ENCODE peak calls at places on chromosome 1, in nine cellular contexts. L is MCF 10A; P is SW 1271; N is kidney tubule cell; T is IMR-90; U is lower leg skin; K is activated T-helper 1 cell treated with anti-CD3 and anti-CD28 coated beads, Interleukin-12 subunit alpha, Interleukin-12 subunit beta, Interleukin-2, Interleukin-4 antibody, amounts not matched to agents 30 ng/mL and 10 ng/mL and 1 ng/mL, durations not matched to agents 14 hours and 24 hours and 36 hours; B is NCI-H460; F is substantia nigra. D is an unnamed sample.

GRCh38 chr1:65235867-65236805 is 73.2 kb upstream of the DNAJC6 start:
- DNase-seq in K (no peak), F (no peak), N (peak), P (peak), L (peak), U (no peak), T (peak), B (peak), D (no peak)

GRCh38 chr1:61395156-61395555 is 312.8 kb downstream of the NFIA start:
- DNase-seq in N (no peak), T (no peak), B (no peak), P (no peak), U (no peak), L (peak), K (no peak), F (no peak), D (no peak)

GRCh38 chr1:85577421-85578320 is 2.9 kb upstream of the CCN1 start:
- DNase-seq in P (peak), T (no peak), B (no peak), U (no peak), L (no peak), K (no peak), F (no peak), N (peak), D (peak)

GRCh38 chr1:28926629-28927441 is 12.5 kb downstream of the EPB41 start:
- DNase-seq in P (no peak), U (no peak), L (no peak), K (peak), B (no peak), N (no peak), F (no peak), T (peak), D (no peak)

GRCh38 chr1:197814306-197814705 is 39.0 kb upstream of the DENND1B start:
- DNase-seq in K (no peak), N (no peak), T (no peak), F (no peak), P (no peak), U (no peak), L (no peak), B (no peak), D (no peak)

GRCh38 chr1:59026472-59026948 is 242.7 kb upstream of the JUN start:
- DNase-seq in L (no peak), B (no peak), K (no peak), P (no peak), U (no peak), N (peak), F (no peak), T (peak), D (no peak)

GRCh38 chr1:39258146-39258924 is 53.8 kb downstream of the MACF1 start:
- DNase-seq in B (peak), F (no peak), N (peak), L (peak), U (peak), K (peak), T (peak), P (peak), D (peak)

GRCh38 chr1:39671793-39672550 is at the start of gene NT5C1A:
- DNase-seq in B (no peak), N (no peak), L (no peak), P (no peak), U (no peak), T (no peak), K (peak), F (no peak), D (no peak)

GRCh38 chr1:8396912-8397406 is 79.0 kb downstream of the SLC45A1 start:
- DNase-seq in F (no peak), K (no peak), B (peak), U (peak), T (peak), P (peak), N (peak), L (peak), D (peak)

GRCh38 chr1:150258275-150258666 is 697 bp downstream of the CA14 start:
- DNase-seq in B (no peak), P (no peak), F (no peak), K (no peak), U (no peak), L (no peak), N (no peak), T (no peak), D (no peak)

GRCh38 chr1:210445931-210446330 is 117.2 kb downstream of the HHAT start:
- DNase-seq in P (no peak), L (no peak), T (no peak), B (no peak), N (no peak), U (no peak), K (no peak), F (no peak), D (no peak)

GRCh38 chr1:202765726-202766125 is 42.5 kb downstream of the KDM5B start:
- DNase-seq in U (no peak), P (no peak), F (no peak), B (no peak), T (peak), K (no peak), N (no peak), L (no peak), D (peak)

GRCh38 chr1:45508295-45509151 is 8.4 kb downstream of the MMACHC start:
- DNase-seq in K (no peak), T (no peak), B (no peak), N (peak), L (no peak), P (no peak), U (no peak), F (no peak), D (no peak)

GRCh38 chr1:77513839-77514763 is 168.4 kb downstream of the ZZZ3 start:
- DNase-seq in K (no peak), U (no peak), L (no peak), P (peak), N (peak), T (peak), B (no peak), F (no peak), D (peak)

D was measured in brain microvascular endothelial cell.